ENCODE peak calls at places on chromosomes 11 and 22, in eight cellular contexts. C is activated naive CD8-positive, alpha-beta T cell treated with anti-CD3 and anti-CD28 coated beads, Interleukin-2, amount 10 ng/mL, durations not matched to agents 7 days and 5 days; O is mucosa of descending colon; S is SHP77 treated with DMSO at 0.1 percent for 48 hours; J is NCI-H1930; G is stimulated activated CD8-positive, alpha-beta memory T cell treated with anti-CD3 and anti-CD28 coated beads, Interleukin-15, amount 100 ng/mL, for 24 hours; T is EH; I is non-pigmented ciliary epithelial cell. V is an unnamed sample.

GRCh38 chr11:64844330-64845124 is at the start of gene CDC42BPG:
- DNase-seq in C (peak), O (peak), S (no peak), J (peak), G (no peak), T (peak), I (no peak), V (no peak)

GRCh38 chr11:25423436-25424184 is 908.3 kb upstream of the ANO3 start:
- DNase-seq in C (no peak), O (no peak), S (no peak), J (no peak), G (no peak), T (no peak), I (peak), V (no peak)

GRCh38 chr11:68664906-68665305 is 19.4 kb upstream of the GAL start:
- DNase-seq in C (no peak), O (peak), S (no peak), J (no peak), G (no peak), T (no peak), I (no peak), V (no peak)

GRCh38 chr11:107928767-107929507 is 689 bp downstream of the RAB39A start:
- DNase-seq in C (peak), O (peak), S (peak), J (peak), G (no peak), T (no peak), I (no peak), V (no peak)

GRCh38 chr11:94017446-94017845 is 3.7 kb upstream of the HEPHL1 start:
- DNase-seq in C (no peak), O (no peak), S (no peak), J (no peak), G (no peak), T (no peak), I (no peak), V (peak)

GRCh38 chr11:8702598-8702915 is 20.0 kb downstream of the RPL27A start:
- DNase-seq in C (no peak), O (no peak), S (no peak), J (no peak), G (no peak), T (no peak), I (no peak), V (no peak)

GRCh38 chr11:76119779-76120178 is 86.5 kb downstream of the WNT11 start:
- DNase-seq in C (no peak), O (no peak), S (no peak), J (no peak), G (no peak), T (no peak), I (no peak), V (no peak)

GRCh38 chr11:78100276-78101040 is 20.8 kb upstream of the NDUFC2 start:
- DNase-seq in C (no peak), O (no peak), S (no peak), J (no peak), G (no peak), T (no peak), I (no peak), V (no peak)

GRCh38 chr11:36455658-36456111 is 54.4 kb downstream of the TRAF6 start:
- DNase-seq in C (no peak), O (peak), S (no peak), J (no peak), G (no peak), T (peak), I (peak), V (peak)

GRCh38 chr11:117604349-117604995 is 192.5 kb downstream of the DSCAML1 start:
- DNase-seq in C (no peak), O (no peak), S (no peak), J (no peak), G (no peak), T (peak), I (no peak), V (no peak)

GRCh38 chr11:95149659-95150294 is 60.1 kb downstream of the ENDOD1 start:
- DNase-seq in C (no peak), O (peak), S (no peak), J (no peak), G (no peak), T (no peak), I (no peak), V (peak)

GRCh38 chr11:65425105-65425970 is 2.7 kb downstream of the NEAT1 start:
- DNase-seq in C (peak), O (peak), S (no peak), J (no peak), G (no peak), T (peak), I (no peak), V (no peak)

GRCh38 chr22:49330421-49331222 is 497.1 kb downstream of the BRD1 start:
- DNase-seq in C (no peak), O (no peak), S (no peak), J (no peak), G (no peak), T (no peak), I (no peak), V (no peak)

V was measured in kidney epithelial cell.